ENCODE peak calls at places on chromosomes 13 and 19, in ten cellular contexts. K is psoas muscle; D is activated CD4-positive, alpha-beta T cell treated with anti-CD3 and anti-CD28 coated beads, Interleukin-2, amount 50 U/mL, for 1 hour; R is fibroblast of the aortic adventitia; S is DMS53; T is foreskin fibroblast; Q is MCF 10A; M is DND-41; V is epithelial cell of proximal tubule; H is fibroblast of the conjunctiva. E is an unnamed sample.

GRCh38 chr19:3198901-3199700 is 13.4 kb downstream of the NCLN start:
- DNase-seq in R (no peak), D (no peak), T (no peak), H (no peak), Q (no peak), S (no peak), K (no peak), V (no peak), M (no peak), E (no peak)

GRCh38 chr19:686589-687297 is 8.5 kb downstream of the PRSS57 start:
- DNase-seq in Q (no peak), S (no peak), V (no peak), R (no peak), T (no peak), H (no peak), D (no peak), K (no peak), M (no peak), E (no peak)

GRCh38 chr19:40441719-40442253 is 2.3 kb downstream of the SERTAD3 start:
- DNase-seq in T (peak), H (no peak), M (no peak), V (no peak), D (no peak), R (no peak), K (no peak), Q (no peak), S (no peak), E (no peak)

GRCh38 chr19:29422047-29422446 is 103.7 kb upstream of the VSTM2B start:
- DNase-seq in T (no peak), D (no peak), H (no peak), K (no peak), Q (no peak), V (no peak), R (no peak), M (no peak), S (no peak), E (no peak)

GRCh38 chr13:24627090-24627714 is 53.0 kb upstream of the ATP12A start:
- DNase-seq in Q (no peak), T (peak), S (peak), H (no peak), K (no peak), D (no peak), M (no peak), V (no peak), R (no peak), E (no peak)

GRCh38 chr13:105466376-105466775 is 1069.1 kb downstream of the EFNB2 start:
- DNase-seq in R (no peak), Q (no peak), T (no peak), D (no peak), M (no peak), S (no peak), V (no peak), H (no peak), K (no peak), E (no peak)

GRCh38 chr19:35038623-35039512 is 2.7 kb upstream of the HPN start:
- DNase-seq in V (no peak), Q (no peak), D (no peak), H (no peak), M (no peak), K (peak), R (no peak), S (peak), T (peak), E (no peak)

GRCh38 chr19:49430678-49431329 is 5.6 kb downstream of the GFY start:
- DNase-seq in V (no peak), R (no peak), T (no peak), D (no peak), K (no peak), S (peak), H (no peak), Q (peak), M (peak), E (no peak)

GRCh38 chr19:1566392-1567115 is 1.6 kb downstream of the MEX3D start:
- DNase-seq in M (no peak), D (no peak), Q (peak), H (peak), S (no peak), T (peak), V (no peak), R (peak), K (peak), E (no peak)

E was measured in GM12878.